ENCODE peak calls at places on chromosomes 4 and X, in seven cellular contexts. One of them, this sample, is unnamed.

GRCh38 chr4:706834-707598 is 1.4 kb downstream of the PCGF3 start:
- DNase-seq in PC-3: no peak
- DNase-seq in MM.1S: no peak
- DNase-seq in OCI-LY7: no peak
- DNase-seq in neural progenitor cell: no peak
- DNase-seq in GM23338: no peak
- DNase-seq in HCT116: no peak
- DNase-seq in this sample: no peak

GRCh38 chrX:31036895-31037294 is 34.9 kb downstream of the FTHL17 start:
- DNase-seq in neural progenitor cell: peak; percentile 71
- DNase-seq in HCT116: peak; percentile 6
- DNase-seq in PC-3: peak; percentile 63
- DNase-seq in OCI-LY7: peak; percentile 54
- DNase-seq in MM.1S: peak; percentile 51
- DNase-seq in GM23338: peak; percentile 60
- DNase-seq in this sample: peak; percentile 55

GRCh38 chr4:13766722-13767495 is 139.4 kb upstream of the BOD1L1 start:
- DNase-seq in OCI-LY7: no peak
- DNase-seq in PC-3: no peak
- DNase-seq in GM23338: no peak
- DNase-seq in neural progenitor cell: no peak
- DNase-seq in MM.1S: no peak
- DNase-seq in HCT116: no peak
- DNase-seq in this sample: no peak

GRCh38 chr4:181647396-181648107 is 595.6 kb upstream of the TENM3 start:
- DNase-seq in MM.1S: no peak
- DNase-seq in neural progenitor cell: peak; percentile 44
- DNase-seq in GM23338: peak; percentile 25
- DNase-seq in PC-3: no peak
- DNase-seq in OCI-LY7: no peak
- DNase-seq in HCT116: no peak
- DNase-seq in this sample: no peak

GRCh38 chrX:128973033-128973432 is 550.3 kb downstream of the SMARCA1 start:
- DNase-seq in MM.1S: no peak
- DNase-seq in GM23338: no peak
- DNase-seq in HCT116: no peak
- DNase-seq in OCI-LY7: peak; percentile 4
- DNase-seq in neural progenitor cell: no peak
- DNase-seq in PC-3: no peak
- DNase-seq in this sample: no peak

GRCh38 chrX:144717682-144718081 is 529.6 kb upstream of the SPANXN1 start:
- DNase-seq in MM.1S: no peak
- DNase-seq in OCI-LY7: no peak
- DNase-seq in neural progenitor cell: no peak
- DNase-seq in GM23338: no peak
- DNase-seq in PC-3: no peak
- DNase-seq in HCT116: no peak
- DNase-seq in this sample: no peak

GRCh38 chr4:41213563-41214157 is 682 bp downstream of the APBB2 start:
- DNase-seq in OCI-LY7: peak; percentile 49
- DNase-seq in GM23338: no peak
- DNase-seq in PC-3: no peak
- DNase-seq in HCT116: no peak
- DNase-seq in MM.1S: no peak
- DNase-seq in neural progenitor cell: no peak
- DNase-seq in this sample: peak; percentile 54

GRCh38 chr4:19194672-19195071 is 1057.0 kb upstream of the SLIT2 start:
- DNase-seq in OCI-LY7: no peak
- DNase-seq in GM23338: peak; percentile 84
- DNase-seq in PC-3: no peak
- DNase-seq in HCT116: no peak
- DNase-seq in neural progenitor cell: peak; percentile 34
- DNase-seq in MM.1S: no peak
- DNase-seq in this sample: no peak

GRCh38 chrX:133365886-133366611 is 49.2 kb downstream of the GPC4 start:
- DNase-seq in PC-3: no peak
- DNase-seq in MM.1S: no peak
- DNase-seq in neural progenitor cell: no peak
- DNase-seq in HCT116: no peak
- DNase-seq in GM23338: no peak
- DNase-seq in OCI-LY7: no peak
- DNase-seq in this sample: peak; percentile 10

GRCh38 chr4:163063891-163064290 is 102.8 kb downstream of the NAF1 start:
- DNase-seq in GM23338: no peak
- DNase-seq in PC-3: peak; percentile 78
- DNase-seq in HCT116: peak; percentile 63
- DNase-seq in MM.1S: no peak
- DNase-seq in neural progenitor cell: no peak
- DNase-seq in OCI-LY7: no peak
- DNase-seq in this sample: no peak

GRCh38 chrX:77597090-77597489 is 149.9 kb downstream of the FGF16 start:
- DNase-seq in HCT116: no peak
- DNase-seq in MM.1S: no peak
- DNase-seq in OCI-LY7: no peak
- DNase-seq in PC-3: peak; percentile 43
- DNase-seq in neural progenitor cell: no peak
- DNase-seq in GM23338: peak; percentile 2
- DNase-seq in this sample: no peak

GRCh38 chrX:69234624-69235023 is 69.4 kb upstream of the PJA1 start:
- DNase-seq in GM23338: no peak
- DNase-seq in MM.1S: no peak
- DNase-seq in HCT116: no peak
- DNase-seq in neural progenitor cell: no peak
- DNase-seq in PC-3: no peak
- DNase-seq in OCI-LY7: no peak
- DNase-seq in this sample: no peak

GRCh38 chrX:114619874-114620273 is 36.0 kb downstream of the HTR2C start:
- DNase-seq in GM23338: peak; percentile 6
- DNase-seq in HCT116: no peak
- DNase-seq in MM.1S: no peak
- DNase-seq in OCI-LY7: no peak
- DNase-seq in neural progenitor cell: no peak
- DNase-seq in PC-3: peak; percentile 39
- DNase-seq in this sample: peak; percentile 18

GRCh38 chrX:17697191-17697590 is 40.1 kb upstream of the SCML1 start:
- DNase-seq in OCI-LY7: no peak
- DNase-seq in MM.1S: peak; percentile 6
- DNase-seq in HCT116: no peak
- DNase-seq in neural progenitor cell: no peak
- DNase-seq in PC-3: peak; percentile 44
- DNase-seq in GM23338: no peak
- DNase-seq in this sample: no peak

GRCh38 chrX:107483976-107484726 is 34.7 kb downstream of the FRMPD3 start:
- DNase-seq in OCI-LY7: no peak
- DNase-seq in PC-3: no peak
- DNase-seq in neural progenitor cell: peak; percentile 60
- DNase-seq in HCT116: no peak
- DNase-seq in MM.1S: no peak
- DNase-seq in GM23338: peak; percentile 27
- DNase-seq in this sample: peak; percentile 49

GRCh38 chr4:118888666-118889312 is at the start of gene SYNPO2:
- DNase-seq in OCI-LY7: peak; percentile 3
- DNase-seq in MM.1S: peak; percentile 51
- DNase-seq in PC-3: peak; percentile 59
- DNase-seq in neural progenitor cell: peak; percentile 89
- DNase-seq in HCT116: peak; percentile 57
- DNase-seq in GM23338: peak; percentile 92
- DNase-seq in this sample: peak; percentile 83
- H3K4me3 ChIP-seq in OCI-LY7: peak within 1 kb of the TSS; percentile 28
- H3K4me3 ChIP-seq in MM.1S: peak within 1 kb of the TSS; percentile 44
- H3K4me3 ChIP-seq in PC-3: peak within 1 kb of the TSS; percentile 68
- H3K4me3 ChIP-seq in neural progenitor cell: peak within 1 kb of the TSS; percentile 51
- H3K4me3 ChIP-seq in HCT116: peak within 1 kb of the TSS; percentile 59
- H3K4me3 ChIP-seq in GM23338: peak within 1 kb of the TSS; percentile 58
- H3K4me3 ChIP-seq in this sample: peak within 1 kb of the TSS; percentile 36

GRCh38 chrX:24210190-24210589 is 60.7 kb downstream of the ZFX start:
- DNase-seq in OCI-LY7: no peak
- DNase-seq in MM.1S: no peak
- DNase-seq in GM23338: no peak
- DNase-seq in neural progenitor cell: no peak
- DNase-seq in HCT116: no peak
- DNase-seq in PC-3: no peak
- DNase-seq in this sample: no peak

GRCh38 chrX:24204331-24204730 is 54.8 kb downstream of the ZFX start:
- DNase-seq in PC-3: peak; percentile 15
- DNase-seq in neural progenitor cell: no peak
- DNase-seq in GM23338: no peak
- DNase-seq in OCI-LY7: no peak
- DNase-seq in HCT116: no peak
- DNase-seq in MM.1S: no peak
- DNase-seq in this sample: no peak

GRCh38 chrX:24207826-24208225 is 58.3 kb downstream of the ZFX start:
- DNase-seq in neural progenitor cell: no peak
- DNase-seq in OCI-LY7: no peak
- DNase-seq in GM23338: no peak
- DNase-seq in MM.1S: no peak
- DNase-seq in HCT116: no peak
- DNase-seq in PC-3: peak; percentile 27
- DNase-seq in this sample: no peak

GRCh38 chrX:24204958-24205357 is 55.4 kb downstream of the ZFX start:
- DNase-seq in OCI-LY7: peak; percentile 4
- DNase-seq in MM.1S: no peak
- DNase-seq in neural progenitor cell: no peak
- DNase-seq in PC-3: no peak
- DNase-seq in GM23338: no peak
- DNase-seq in HCT116: no peak
- DNase-seq in this sample: no peak

GRCh38 chrX:24208494-24209240 is 59.1 kb downstream of the ZFX start:
- DNase-seq in HCT116: no peak
- DNase-seq in GM23338: no peak
- DNase-seq in OCI-LY7: no peak
- DNase-seq in neural progenitor cell: no peak
- DNase-seq in PC-3: no peak
- DNase-seq in MM.1S: no peak
- DNase-seq in this sample: no peak
- TF ChIP-seq EZH2phosphoT487 in HCT116: no peak
- TF ChIP-seq EZH2phosphoT487 in GM23338: no peak
- TF ChIP-seq EZH2phosphoT487 in OCI-LY7: no peak
- TF ChIP-seq EZH2phosphoT487 in neural progenitor cell: no peak
- TF ChIP-seq EZH2phosphoT487 in PC-3: no peak
- TF ChIP-seq EZH2phosphoT487 in MM.1S: no peak
- TF ChIP-seq EZH2phosphoT487 in this sample: no peak

GRCh38 chrX:79364306-79364705 is 2.8 kb downstream of the ITM2A start:
- DNase-seq in GM23338: no peak
- DNase-seq in HCT116: no peak
- DNase-seq in PC-3: no peak
- DNase-seq in neural progenitor cell: no peak
- DNase-seq in MM.1S: no peak
- DNase-seq in OCI-LY7: no peak
- DNase-seq in this sample: no peak
- TF ChIP-seq CTCF in GM23338: no peak
- TF ChIP-seq CTCF in HCT116: no peak
- TF ChIP-seq CTCF in PC-3: no peak
- TF ChIP-seq CTCF in neural progenitor cell: no peak
- TF ChIP-seq CTCF in MM.1S: no peak
- TF ChIP-seq CTCF in OCI-LY7: no peak
- TF ChIP-seq CTCF in this sample: no peak

GRCh38 chr4:93152461-93152860 is 676.1 kb upstream of the ATOH1 start:
- DNase-seq in PC-3: no peak
- DNase-seq in neural progenitor cell: no peak
- DNase-seq in GM23338: no peak
- DNase-seq in HCT116: no peak
- DNase-seq in OCI-LY7: no peak
- DNase-seq in MM.1S: no peak
- DNase-seq in this sample: no peak

GRCh38 chr4:93157984-93158383 is 670.6 kb upstream of the ATOH1 start:
- DNase-seq in GM23338: peak; percentile 53
- DNase-seq in MM.1S: no peak
- DNase-seq in neural progenitor cell: no peak
- DNase-seq in HCT116: no peak
- DNase-seq in PC-3: peak; percentile 10
- DNase-seq in OCI-LY7: no peak
- DNase-seq in this sample: no peak
- H3K4me3 ChIP-seq in GM23338: no peak overlapping the region
- H3K4me3 ChIP-seq in MM.1S: no peak overlapping the region
- H3K4me3 ChIP-seq in neural progenitor cell: no peak overlapping the region
- H3K4me3 ChIP-seq in HCT116: no peak overlapping the region
- H3K4me3 ChIP-seq in PC-3: no peak overlapping the region
- H3K4me3 ChIP-seq in OCI-LY7: no peak overlapping the region
- H3K4me3 ChIP-seq in this sample: no peak overlapping the region

GRCh38 chr4:141458501-141458900 is 177.9 kb upstream of the IL15 start:
- DNase-seq in GM23338: no peak
- DNase-seq in HCT116: no peak
- DNase-seq in MM.1S: no peak
- DNase-seq in PC-3: peak; percentile 44
- DNase-seq in neural progenitor cell: no peak
- DNase-seq in OCI-LY7: no peak
- DNase-seq in this sample: no peak
- TF ChIP-seq EZH2phosphoT487 in GM23338: no peak
- TF ChIP-seq EZH2phosphoT487 in HCT116: no peak
- TF ChIP-seq EZH2phosphoT487 in MM.1S: no peak
- TF ChIP-seq EZH2phosphoT487 in PC-3: no peak
- TF ChIP-seq EZH2phosphoT487 in neural progenitor cell: no peak
- TF ChIP-seq EZH2phosphoT487 in OCI-LY7: no peak
- TF ChIP-seq EZH2phosphoT487 in this sample: no peak

GRCh38 chr4:108607426-108607825 is 12.9 kb upstream of the RPL34 start:
- DNase-seq in OCI-LY7: no peak
- DNase-seq in MM.1S: no peak
- DNase-seq in GM23338: no peak
- DNase-seq in neural progenitor cell: no peak
- DNase-seq in HCT116: no peak
- DNase-seq in PC-3: no peak
- DNase-seq in this sample: no peak

DNA sequence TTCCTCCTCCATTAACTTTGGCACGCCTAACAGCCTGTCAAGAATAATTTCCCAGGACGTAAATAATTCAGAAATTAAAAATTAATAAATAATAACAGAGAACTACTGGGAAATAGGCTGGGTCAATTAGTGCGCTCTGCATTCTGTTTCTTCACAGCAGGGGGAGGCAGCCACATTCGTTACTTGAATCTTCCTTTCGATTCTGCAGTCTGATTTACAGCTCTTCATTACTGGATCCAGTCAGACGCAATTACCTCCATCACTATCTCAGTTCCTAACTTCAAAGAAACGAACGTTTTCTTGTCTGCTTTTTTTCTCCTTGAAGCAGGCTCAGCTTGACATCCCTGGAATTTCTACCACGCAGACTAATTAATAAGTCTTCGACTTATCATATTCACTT is 9.0 kb upstream of the RPL34 start:
- DNase-seq in PC-3: no peak
- DNase-seq in neural progenitor cell: peak; percentile 11
- DNase-seq in OCI-LY7: no peak
- DNase-seq in MM.1S: no peak
- DNase-seq in GM23338: no peak
- DNase-seq in HCT116: no peak
- DNase-seq in this sample: peak; percentile 39
- TF ChIP-seq CTCF in PC-3: no peak
- TF ChIP-seq CTCF in neural progenitor cell: no peak
- TF ChIP-seq CTCF in OCI-LY7: no peak
- TF ChIP-seq CTCF in MM.1S: no peak
- TF ChIP-seq CTCF in GM23338: no peak
- TF ChIP-seq CTCF in HCT116: no peak
- TF ChIP-seq CTCF in this sample: peak; percentile 33

DNA sequence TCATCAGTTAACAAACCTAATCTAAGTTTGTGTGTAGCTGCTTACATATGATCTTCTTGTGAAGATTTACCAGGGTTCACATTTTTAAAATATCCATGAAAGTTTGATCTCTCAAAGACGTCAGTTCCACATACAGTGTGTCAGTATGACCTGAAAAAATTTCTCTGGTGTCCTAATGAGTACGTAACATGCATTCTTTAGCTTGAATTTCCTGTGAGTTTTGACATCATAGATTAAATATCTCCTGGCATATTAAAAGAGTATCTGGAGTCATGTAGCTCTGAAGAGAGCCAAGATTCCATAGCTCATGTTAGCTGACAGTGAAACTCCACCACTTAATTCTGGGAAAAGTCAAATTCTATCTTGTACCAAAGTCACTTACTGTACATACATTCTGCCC is 43.9 kb upstream of the PDLIM5 start:
- DNase-seq in GM23338: no peak
- DNase-seq in PC-3: no peak
- DNase-seq in HCT116: no peak
- DNase-seq in MM.1S: no peak
- DNase-seq in OCI-LY7: no peak
- DNase-seq in neural progenitor cell: no peak
- DNase-seq in this sample: no peak
- H3K4me3 ChIP-seq in GM23338: no peak overlapping the region
- H3K4me3 ChIP-seq in PC-3: no peak overlapping the region
- H3K4me3 ChIP-seq in HCT116: no peak overlapping the region
- H3K4me3 ChIP-seq in MM.1S: no peak overlapping the region
- H3K4me3 ChIP-seq in OCI-LY7: no peak overlapping the region
- H3K4me3 ChIP-seq in neural progenitor cell: no peak overlapping the region
- H3K4me3 ChIP-seq in this sample: no peak overlapping the region